ENCODE peak calls at places on chromosomes 5 and 9, in ten cellular contexts. H, M, E, Y, D, A, X, V, Q and O are unnamed samples.
A peak's percentile ranks its signal among the peaks of the same experiment; 100 is the strongest.

GRCh38 chr5:79697222-79698164 is 7.9 kb downstream of the CMYA5 start:
- DNase-seq in M (no peak), H (no peak), Q (no peak), A (peak; percentile 64), D (no peak), E (no peak), X (no peak), V (peak; percentile 24), Y (no peak), O (no peak)

GRCh38 chr9:89138463-89139390 is 39.9 kb downstream of the SHC3 start:
- DNase-seq in X (peak; percentile 12), H (no peak), M (no peak), D (no peak), Q (no peak), A (peak; percentile 69), V (no peak), E (no peak), Y (no peak), O (no peak)

GRCh38 chr9:23790341-23791260 is 35.4 kb downstream of the ELAVL2 start:
- DNase-seq in H (no peak), Y (no peak), E (no peak), M (no peak), X (no peak), Q (no peak), D (no peak), A (no peak), V (no peak), O (no peak)

GRCh38 chr5:79023323-79023722 is 38.2 kb upstream of the ARSB start:
- DNase-seq in H (no peak), Y (no peak), V (no peak), A (no peak), E (no peak), D (no peak), X (no peak), M (no peak), Q (no peak), O (no peak)

GRCh38 chr5:146553446-146553845 is 37.5 kb upstream of the GPR151 start:
- DNase-seq in X (no peak), H (no peak), Y (no peak), Q (no peak), M (no peak), A (no peak), D (no peak), E (no peak), V (no peak), O (no peak)

GRCh38 chr5:113081091-113081490 is 104.5 kb downstream of the DCP2 start:
- DNase-seq in V (no peak), X (no peak), Y (no peak), E (no peak), H (no peak), M (no peak), Q (no peak), D (no peak), A (no peak), O (no peak)

GRCh38 chr5:53249529-53249928 is 140.0 kb upstream of the MOCS2 start:
- DNase-seq in Y (peak; percentile 70), M (no peak), V (peak; percentile 89), Q (peak; percentile 92), E (no peak), H (no peak), X (peak; percentile 91), A (peak; percentile 89), D (no peak), O (no peak)

GRCh38 chr5:57174128-57174849 is 430 bp downstream of the GPBP1 start:
- DNase-seq in Y (peak; percentile 36), X (peak; percentile 21), M (no peak), V (peak; percentile 10), E (peak; percentile 27), A (peak; percentile 63), Q (no peak), H (peak; percentile 14), D (peak; percentile 51), O (peak; percentile 71)

GRCh38 chr5:32522429-32523143 is 62.8 kb upstream of the SUB1 start:
- DNase-seq in Y (no peak), E (no peak), V (peak; percentile 75), X (peak; percentile 95), Q (no peak), M (no peak), H (no peak), A (no peak), D (peak; percentile 6), O (no peak)

GRCh38 chr9:122922713-122923112 is 8.6 kb downstream of the ZBTB26 start:
- DNase-seq in X (no peak), E (no peak), Y (no peak), D (no peak), V (no peak), H (no peak), Q (no peak), M (no peak), A (no peak), O (no peak)

GRCh38 chr5:56569576-56569975 is 245.8 kb upstream of the MAP3K1 start:
- DNase-seq in A (peak; percentile 79), X (no peak), M (no peak), V (peak; percentile 46), Y (no peak), Q (peak; percentile 35), H (no peak), E (no peak), D (no peak), O (no peak)

GRCh38 chr5:1505506-1506241 is 18.1 kb downstream of the LPCAT1 start:
- DNase-seq in X (no peak), D (no peak), V (no peak), Y (no peak), A (no peak), H (no peak), M (no peak), E (no peak), Q (no peak), O (no peak)

GRCh38 chr9:70639853-70640814 is 225.7 kb upstream of the KLF9 start:
- DNase-seq in Y (peak; percentile 50), V (peak; percentile 78), H (peak; percentile 19), D (no peak), E (no peak), A (peak; percentile 89), X (peak; percentile 49), Q (peak; percentile 23), M (no peak), O (no peak)

GRCh38 chr5:16082053-16082452 is 97.5 kb downstream of the MARCHF11 start:
- DNase-seq in Y (no peak), D (no peak), M (no peak), V (no peak), Q (peak; percentile 3), E (no peak), A (no peak), X (peak; percentile 15), H (no peak), O (no peak)

GRCh38 chr5:91311697-91312501 is 71.2 kb downstream of the ARRDC3 start:
- DNase-seq in X (peak; percentile 100), Y (peak; percentile 94), V (peak; percentile 94), D (peak; percentile 64), M (peak; percentile 81), H (no peak), Q (peak; percentile 96), E (peak; percentile 37), A (peak; percentile 94), O (peak; percentile 77)

GRCh38 chr5:111935022-111935421 is 178.0 kb upstream of the NREP start:
- DNase-seq in M (no peak), D (no peak), Q (no peak), A (no peak), E (no peak), X (no peak), Y (no peak), V (no peak), H (no peak), O (no peak)

GRCh38 chr5:654071-654778 is 38.9 kb downstream of the TPPP start:
- DNase-seq in A (no peak), H (no peak), Q (no peak), E (no peak), Y (no peak), D (no peak), V (no peak), M (no peak), X (peak; percentile 55), O (no peak)